ENCODE peak calls at places on chromosomes 16 and 17, in six cellular contexts. F, X, H, M, A and Y are unnamed samples.

GRCh38 chr16:74556375-74556922 is 50.5 kb downstream of the GLG1 start:
- DNase-seq in M (no peak), F (no peak), A (no peak), X (no peak), H (no peak), Y (no peak)

GRCh38 chr17:45366049-45366448 is 49.2 kb upstream of the MAP3K14 start:
- DNase-seq in M (no peak), H (no peak), X (no peak), A (no peak), F (no peak), Y (no peak)

GRCh38 chr17:27554152-27554551 is 76.8 kb upstream of the LGALS9 start:
- DNase-seq in F (no peak), A (peak; percentile 48), H (no peak), M (no peak), X (no peak), Y (no peak)

GRCh38 chr17:45106582-45106981 is 25.7 kb downstream of the PLCD3 start:
- DNase-seq in X (no peak), M (no peak), F (no peak), A (no peak), H (no peak), Y (no peak)

GRCh38 chr17:34389343-34389742 is 26.3 kb upstream of the CCL1 start:
- DNase-seq in X (no peak), H (no peak), F (no peak), M (no peak), A (no peak), Y (no peak)

GRCh38 chr17:66240630-66241029 is 11.4 kb upstream of the APOH start:
- DNase-seq in M (no peak), X (peak; percentile 31), H (no peak), A (no peak), F (no peak), Y (no peak)

GRCh38 chr17:57259817-57260216 is 3.5 kb downstream of the MSI2 start:
- DNase-seq in F (no peak), M (peak; percentile 42), A (no peak), H (no peak), X (no peak), Y (no peak)

GRCh38 chr17:38575781-38576180 is 30.0 kb downstream of the SRCIN1 start:
- DNase-seq in H (no peak), M (no peak), A (no peak), X (no peak), F (no peak), Y (no peak)

GRCh38 chr17:61410100-61410551 is 10.5 kb downstream of the TBX2 start:
- DNase-seq in X (no peak), F (no peak), A (no peak), M (no peak), H (peak; percentile 56), Y (no peak)

GRCh38 chr17:68794636-68795503 is 160.3 kb downstream of the ABCA8 start:
- DNase-seq in A (peak; percentile 41), H (no peak), F (no peak), X (no peak), M (no peak), Y (no peak)

GRCh38 chr17:16639438-16639837 is 14.2 kb downstream of the ZNF624 start:
- DNase-seq in M (no peak), F (no peak), X (no peak), H (no peak), A (peak; percentile 18), Y (no peak)

GRCh38 chr17:43477832-43478634 is 5.7 kb upstream of the DHX8 start:
- DNase-seq in H (no peak), F (no peak), M (no peak), X (no peak), A (peak; percentile 82), Y (no peak)

GRCh38 chr17:45847747-45848146 is 3.1 kb downstream of the SPPL2C start:
- DNase-seq in H (no peak), X (no peak), M (no peak), F (no peak), A (no peak), Y (no peak)

GRCh38 chr16:9820481-9821246 is 361.6 kb downstream of the GRIN2A start:
- DNase-seq in F (no peak), X (no peak), M (no peak), A (no peak), H (no peak), Y (no peak)

GRCh38 chr16:85978291-85978775 is 79.4 kb downstream of the IRF8 start:
- DNase-seq in M (no peak), A (no peak), F (no peak), H (no peak), X (no peak), Y (no peak)

GRCh38 chr16:71428883-71429282 is 13.0 kb downstream of the TLE7 start:
- DNase-seq in F (no peak), H (no peak), M (no peak), A (peak; percentile 45), X (no peak), Y (no peak)

GRCh38 chr17:37489197-37490001 is at the start of gene DUSP14:
- DNase-seq in M (peak; percentile 84), X (peak; percentile 83), F (peak; percentile 96), A (peak; percentile 70), H (peak; percentile 99), Y (no peak)

GRCh38 chr17:39096435-39097158 is 54.8 kb downstream of the PLXDC1 start:
- DNase-seq in H (no peak), X (no peak), A (no peak), F (no peak), M (no peak), Y (no peak)

GRCh38 chr17:17886253-17886652 is 49.5 kb upstream of the SREBF1 start:
- DNase-seq in M (no peak), X (no peak), A (no peak), H (no peak), F (no peak), Y (no peak)

DNA sequence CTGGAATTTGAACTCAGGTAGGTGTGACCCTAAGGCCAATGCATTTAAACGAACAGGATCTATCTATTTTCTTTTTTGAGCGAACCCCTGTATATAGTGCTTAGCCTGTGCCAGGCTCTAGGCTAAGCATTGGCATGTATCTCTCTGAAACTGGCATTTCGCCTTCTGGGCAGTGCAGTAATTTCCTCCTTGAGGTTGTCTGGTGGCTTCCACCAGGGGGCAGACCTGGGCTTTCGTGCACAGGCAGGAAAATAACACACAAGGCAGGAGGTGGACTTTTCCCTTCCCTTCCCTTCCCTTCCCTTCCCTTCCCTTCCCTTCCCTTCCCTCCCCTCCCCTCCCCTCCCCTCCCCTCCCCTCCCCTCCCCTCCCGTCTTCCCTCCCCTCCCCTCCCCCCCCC is 34.4 kb upstream of the PRKCB start:
- DNase-seq in A (peak; percentile 57), M (peak; percentile 89), F (peak; percentile 72), X (peak; percentile 73), H (peak; percentile 63), Y (no peak)
- TF ChIP-seq CHD2 in A (no peak), M (no peak), F (no peak), X (no peak), H (no peak), Y (no peak)

DNA sequence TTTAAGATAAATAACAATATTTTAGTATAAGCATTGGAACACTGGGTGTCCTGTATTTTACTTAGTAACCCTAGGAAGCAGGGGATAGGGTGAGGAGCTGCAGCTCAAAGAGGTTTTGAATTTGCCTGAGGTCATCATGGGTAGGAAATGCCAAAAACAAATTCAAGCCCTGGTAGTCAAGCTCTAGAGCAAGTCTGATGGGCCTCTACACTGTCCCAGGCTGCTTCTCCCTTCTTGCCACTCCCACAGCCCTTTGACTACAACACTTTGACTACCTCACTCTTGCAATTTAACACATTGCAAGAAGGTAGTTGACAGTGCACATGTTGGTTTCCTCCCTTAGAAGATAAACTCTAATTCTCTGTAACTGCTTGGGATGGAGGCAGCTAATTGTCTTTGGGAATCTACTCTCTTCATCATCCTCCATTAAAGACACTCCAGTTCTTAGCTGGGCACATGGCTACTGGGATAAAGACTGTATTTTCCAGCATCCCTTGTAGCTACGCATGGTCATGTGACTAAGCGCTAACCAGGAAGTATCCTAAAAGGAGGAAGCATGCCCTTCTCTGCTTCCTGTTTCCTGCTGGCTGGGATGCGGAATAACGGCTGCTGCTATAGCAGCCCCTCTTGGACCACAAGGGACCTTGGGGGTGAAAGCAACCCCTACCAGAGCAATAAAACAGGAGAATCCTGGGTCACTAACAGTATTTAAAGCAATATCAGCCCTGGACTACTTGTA is 30.7 kb upstream of the SSTR2 start:
- DNase-seq in X (no peak), A (no peak), H (no peak), F (no peak), M (no peak), Y (no peak)
- TF ChIP-seq CHD2 in X (no peak), A (no peak), H (no peak), F (no peak), M (no peak), Y (no peak)

DNA sequence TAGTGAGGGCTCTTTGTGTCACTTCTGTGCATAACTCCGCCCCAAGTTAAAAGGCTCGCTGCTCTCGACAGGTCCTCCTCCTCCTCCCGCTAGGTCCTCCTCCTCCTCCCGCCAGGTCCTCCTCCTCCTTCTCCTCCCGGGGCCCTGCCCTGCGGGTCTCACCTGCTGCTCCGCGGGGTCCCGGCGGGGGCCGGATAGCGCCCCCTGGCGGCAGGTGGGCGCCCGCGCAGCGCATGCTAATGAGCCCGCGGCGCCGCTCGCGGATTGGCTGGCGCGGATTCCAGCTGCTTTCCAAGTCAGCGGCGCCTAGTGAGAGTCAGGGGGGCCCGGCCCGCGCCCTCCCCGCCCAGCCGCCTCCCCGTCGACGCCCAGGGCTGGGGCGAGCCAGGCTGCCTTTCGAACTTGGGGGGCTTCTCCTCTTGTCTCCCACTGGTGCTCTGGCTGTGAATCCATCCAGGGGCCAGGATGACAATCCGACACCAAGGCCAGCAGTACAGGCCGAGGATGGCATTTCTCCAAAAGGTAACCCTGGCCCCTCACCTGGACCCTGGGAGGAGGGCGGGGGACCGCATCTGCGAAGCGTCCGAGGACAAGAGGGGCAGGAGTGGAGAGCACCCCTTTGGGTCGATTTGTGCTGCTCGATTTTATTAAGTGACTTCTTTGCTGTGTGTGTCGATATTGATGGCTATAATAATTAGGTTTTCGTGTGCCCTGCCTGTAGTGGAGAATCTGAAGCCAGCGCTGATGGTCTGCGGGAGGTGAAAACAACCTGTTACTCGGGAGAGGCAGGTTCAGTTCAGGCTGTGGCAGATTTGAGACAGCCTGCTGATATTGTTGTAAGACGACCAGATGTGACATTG is at the start of gene RGS9:
- DNase-seq in F (peak; percentile 94), H (peak; percentile 97), M (peak; percentile 93), A (peak; percentile 52), X (peak; percentile 77), Y (peak; percentile 38)
- TF ChIP-seq CHD2 in F (no peak), H (peak; percentile 40), M (peak; percentile 38), A (no peak), X (no peak), Y (no peak)

GRCh38 chr17:77837917-77838316 is 120.6 kb upstream of the TNRC6C start:
- DNase-seq in F (no peak), X (no peak), M (no peak), A (no peak), H (no peak), Y (no peak)

GRCh38 chr17:77838748-77839147 is 119.8 kb upstream of the TNRC6C start:
- DNase-seq in H (no peak), M (no peak), A (no peak), F (no peak), X (no peak), Y (no peak)

GRCh38 chr17:77834170-77835115 is 124.1 kb upstream of the TNRC6C start:
- DNase-seq in H (peak; percentile 59), X (peak; percentile 71), M (no peak), A (peak; percentile 20), F (peak; percentile 98), Y (peak; percentile 49)

GRCh38 chr17:77833769-77834168 is 124.7 kb upstream of the TNRC6C start:
- DNase-seq in X (no peak), H (no peak), A (no peak), F (no peak), M (no peak), Y (peak; percentile 58)

GRCh38 chr17:77836557-77837041 is 121.9 kb upstream of the TNRC6C start:
- DNase-seq in F (no peak), X (peak; percentile 65), A (no peak), H (no peak), M (no peak), Y (no peak)
- TF ChIP-seq CHD2 in F (no peak), X (no peak), A (no peak), H (no peak), M (no peak), Y (no peak)